ENCODE peak calls at places on chromosomes 6 and 20, in nine cellular contexts. One of them, this sample, is unnamed. For H3K27me3 and H3K4me1, the result is how much of the 10 kb centered on the place peaks cover.

GRCh38 chr6:125140808-125141207 is 12.8 kb upstream of the TPD52L1 start:
- DNase-seq in foreskin keratinocyte: no peak
- DNase-seq in body of pancreas: no peak
- DNase-seq in CD4-positive, alpha-beta memory T cell: no peak
- DNase-seq in iPS DF 6.9: no peak
- DNase-seq in IMR-90: peak
- DNase-seq in fibroblast of lung: peak
- DNase-seq in pancreas: no peak
- DNase-seq in Karpas-422: no peak
- DNase-seq in this sample: no peak

GRCh38 chr6:146912730-146913680 is 291.2 kb upstream of the STXBP5 start:
- DNase-seq in iPS DF 6.9: no peak
- DNase-seq in body of pancreas: no peak
- DNase-seq in foreskin keratinocyte: peak
- DNase-seq in fibroblast of lung: peak
- DNase-seq in pancreas: no peak
- DNase-seq in IMR-90: no peak
- DNase-seq in Karpas-422: no peak
- DNase-seq in CD4-positive, alpha-beta memory T cell: no peak
- DNase-seq in this sample: no peak

GRCh38 chr20:47438464-47439381 is 63.0 kb upstream of the NCOA3 start:
- DNase-seq in pancreas: no peak
- DNase-seq in foreskin keratinocyte: peak
- DNase-seq in body of pancreas: no peak
- DNase-seq in CD4-positive, alpha-beta memory T cell: no peak
- DNase-seq in Karpas-422: peak
- DNase-seq in fibroblast of lung: no peak
- DNase-seq in IMR-90: no peak
- DNase-seq in iPS DF 6.9: no peak
- DNase-seq in this sample: no peak

GRCh38 chr6:36350681-36351091 is 14.0 kb upstream of the BNIP5 start:
- DNase-seq in IMR-90: peak
- DNase-seq in pancreas: no peak
- DNase-seq in CD4-positive, alpha-beta memory T cell: no peak
- DNase-seq in fibroblast of lung: peak
- DNase-seq in Karpas-422: no peak
- DNase-seq in iPS DF 6.9: no peak
- DNase-seq in body of pancreas: peak
- DNase-seq in foreskin keratinocyte: no peak
- DNase-seq in this sample: no peak

GRCh38 chr20:23356203-23356602 is 5.6 kb downstream of the NXT1 start:
- DNase-seq in pancreas: no peak
- DNase-seq in CD4-positive, alpha-beta memory T cell: no peak
- DNase-seq in iPS DF 6.9: no peak
- DNase-seq in body of pancreas: no peak
- DNase-seq in Karpas-422: no peak
- DNase-seq in foreskin keratinocyte: no peak
- DNase-seq in fibroblast of lung: no peak
- DNase-seq in IMR-90: no peak
- DNase-seq in this sample: peak

GRCh38 chr6:142883011-142883410 is 62.0 kb downstream of the HIVEP2 start:
- DNase-seq in iPS DF 6.9: no peak
- DNase-seq in foreskin keratinocyte: no peak
- DNase-seq in CD4-positive, alpha-beta memory T cell: no peak
- DNase-seq in pancreas: no peak
- DNase-seq in Karpas-422: no peak
- DNase-seq in body of pancreas: no peak
- DNase-seq in IMR-90: peak
- DNase-seq in fibroblast of lung: no peak
- DNase-seq in this sample: no peak

GRCh38 chr20:34215711-34216381 is 25.4 kb upstream of the ASIP start:
- DNase-seq in iPS DF 6.9: peak
- DNase-seq in IMR-90: peak
- DNase-seq in fibroblast of lung: peak
- DNase-seq in pancreas: peak
- DNase-seq in foreskin keratinocyte: peak
- DNase-seq in Karpas-422: no peak
- DNase-seq in body of pancreas: peak
- DNase-seq in CD4-positive, alpha-beta memory T cell: no peak
- DNase-seq in this sample: peak

GRCh38 chr6:108580645-108581044 is 19.9 kb downstream of the FOXO3 start:
- DNase-seq in iPS DF 6.9: no peak
- DNase-seq in fibroblast of lung: no peak
- DNase-seq in CD4-positive, alpha-beta memory T cell: no peak
- DNase-seq in foreskin keratinocyte: no peak
- DNase-seq in body of pancreas: no peak
- DNase-seq in Karpas-422: no peak
- DNase-seq in IMR-90: no peak
- DNase-seq in pancreas: no peak
- DNase-seq in this sample: no peak

GRCh38 chr6:120894077-120894476 is 440.2 kb downstream of the TBC1D32 start:
- DNase-seq in body of pancreas: no peak
- DNase-seq in foreskin keratinocyte: no peak
- DNase-seq in pancreas: no peak
- DNase-seq in Karpas-422: no peak
- DNase-seq in IMR-90: no peak
- DNase-seq in iPS DF 6.9: no peak
- DNase-seq in CD4-positive, alpha-beta memory T cell: no peak
- DNase-seq in fibroblast of lung: no peak
- DNase-seq in this sample: no peak

GRCh38 chr20:10469599-10469998 is 34.5 kb downstream of the SLX4IP start:
- DNase-seq in Karpas-422: peak
- DNase-seq in pancreas: no peak
- DNase-seq in fibroblast of lung: peak
- DNase-seq in foreskin keratinocyte: peak
- DNase-seq in iPS DF 6.9: no peak
- DNase-seq in CD4-positive, alpha-beta memory T cell: no peak
- DNase-seq in IMR-90: peak
- DNase-seq in body of pancreas: peak
- DNase-seq in this sample: no peak

GRCh38 chr6:90190752-90191393 is 105.8 kb downstream of the BACH2 start:
- DNase-seq in body of pancreas: no peak
- DNase-seq in foreskin keratinocyte: no peak
- DNase-seq in IMR-90: no peak
- DNase-seq in Karpas-422: no peak
- DNase-seq in CD4-positive, alpha-beta memory T cell: no peak
- DNase-seq in fibroblast of lung: no peak
- DNase-seq in pancreas: no peak
- DNase-seq in iPS DF 6.9: no peak
- DNase-seq in this sample: no peak

GRCh38 chr6:116840091-116840490 is 11.2 kb upstream of the GPRC6A start:
- DNase-seq in fibroblast of lung: peak
- DNase-seq in pancreas: no peak
- DNase-seq in IMR-90: peak
- DNase-seq in CD4-positive, alpha-beta memory T cell: no peak
- DNase-seq in Karpas-422: no peak
- DNase-seq in foreskin keratinocyte: no peak
- DNase-seq in iPS DF 6.9: no peak
- DNase-seq in body of pancreas: no peak
- DNase-seq in this sample: no peak

DNA sequence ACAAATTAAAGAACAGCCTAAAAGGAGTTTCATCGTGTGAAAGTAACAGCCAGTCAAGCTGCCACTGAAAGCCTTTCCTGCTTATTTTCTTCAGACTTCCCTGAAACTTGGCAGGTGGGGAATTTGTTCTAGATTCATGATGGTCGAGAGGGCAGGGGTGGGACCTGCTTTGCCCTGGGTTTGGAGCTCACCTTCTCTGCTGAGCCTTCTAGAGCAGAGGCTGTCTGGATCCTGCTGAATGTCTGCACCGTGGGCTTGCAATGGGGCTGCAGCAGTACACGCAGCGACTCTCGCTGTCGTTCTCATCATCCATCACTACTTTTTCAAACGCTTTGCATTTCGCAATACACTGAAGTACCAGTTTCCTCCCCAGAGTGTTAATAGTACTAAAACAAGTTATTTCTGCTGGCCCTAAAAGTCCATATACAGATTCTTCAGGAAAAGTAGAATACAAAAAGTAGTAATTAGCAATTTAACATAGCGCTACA is 16.3 kb downstream of the FOXC1 start:
- DNase-seq in pancreas: peak
- DNase-seq in body of pancreas: no peak
- DNase-seq in IMR-90: no peak
- DNase-seq in foreskin keratinocyte: no peak
- DNase-seq in fibroblast of lung: peak
- DNase-seq in iPS DF 6.9: no peak
- DNase-seq in CD4-positive, alpha-beta memory T cell: no peak
- DNase-seq in Karpas-422: no peak
- DNase-seq in this sample: no peak
- H3K27me3 ChIP-seq in pancreas: under half
- H3K27me3 ChIP-seq in body of pancreas: under half
- H3K27me3 ChIP-seq in IMR-90: under half
- H3K27me3 ChIP-seq in foreskin keratinocyte: under half
- H3K27me3 ChIP-seq in fibroblast of lung: under half
- H3K27me3 ChIP-seq in iPS DF 6.9: half or more
- H3K27me3 ChIP-seq in CD4-positive, alpha-beta memory T cell: under half
- H3K27me3 ChIP-seq in Karpas-422: under half
- H3K27me3 ChIP-seq in this sample: under half

DNA sequence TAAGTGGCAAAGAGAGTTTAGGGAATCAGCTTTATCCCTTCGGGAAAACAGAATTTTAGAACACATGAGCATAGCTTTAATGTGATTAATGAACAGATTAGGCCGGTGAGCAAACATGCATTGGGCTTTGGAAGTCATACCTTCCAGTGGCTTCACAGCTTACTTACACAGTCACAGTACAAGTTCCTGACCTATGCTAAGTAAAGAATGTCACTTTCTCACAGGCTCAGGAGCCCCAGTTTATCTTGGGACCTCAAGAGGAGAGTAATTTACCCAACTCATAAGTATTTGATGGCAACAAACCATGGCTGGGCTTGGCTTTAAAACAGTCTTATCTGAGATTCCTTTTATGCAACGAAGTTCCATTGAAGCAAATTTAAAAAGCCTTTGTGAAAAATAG is 195.9 kb downstream of the AKAP7 start:
- DNase-seq in IMR-90: no peak
- DNase-seq in Karpas-422: no peak
- DNase-seq in pancreas: no peak
- DNase-seq in iPS DF 6.9: no peak
- DNase-seq in body of pancreas: no peak
- DNase-seq in foreskin keratinocyte: no peak
- DNase-seq in fibroblast of lung: no peak
- DNase-seq in CD4-positive, alpha-beta memory T cell: no peak
- DNase-seq in this sample: no peak
- H3K4me1 ChIP-seq in IMR-90: under half
- H3K4me1 ChIP-seq in Karpas-422: under half
- H3K4me1 ChIP-seq in pancreas: under half
- H3K4me1 ChIP-seq in iPS DF 6.9: under half
- H3K4me1 ChIP-seq in body of pancreas: under half
- H3K4me1 ChIP-seq in foreskin keratinocyte: under half
- H3K4me1 ChIP-seq in fibroblast of lung: under half
- H3K4me1 ChIP-seq in CD4-positive, alpha-beta memory T cell: under half
- H3K4me1 ChIP-seq in this sample: under half

GRCh38 chr6:42140051-42140450 is 2.4 kb downstream of the C6orf132 start:
- DNase-seq in CD4-positive, alpha-beta memory T cell: no peak
- DNase-seq in Karpas-422: peak
- DNase-seq in IMR-90: no peak
- DNase-seq in foreskin keratinocyte: peak
- DNase-seq in body of pancreas: peak
- DNase-seq in fibroblast of lung: peak
- DNase-seq in iPS DF 6.9: no peak
- DNase-seq in pancreas: no peak
- DNase-seq in this sample: no peak
- H3K27ac ChIP-seq in CD4-positive, alpha-beta memory T cell: no peak
- H3K27ac ChIP-seq in Karpas-422: no peak
- H3K27ac ChIP-seq in IMR-90: no peak
- H3K27ac ChIP-seq in foreskin keratinocyte: peak
- H3K27ac ChIP-seq in body of pancreas: no peak
- H3K27ac ChIP-seq in fibroblast of lung: no peak
- H3K27ac ChIP-seq in iPS DF 6.9: no peak
- H3K27ac ChIP-seq in pancreas: peak
- H3K27ac ChIP-seq in this sample: no peak

DNA sequence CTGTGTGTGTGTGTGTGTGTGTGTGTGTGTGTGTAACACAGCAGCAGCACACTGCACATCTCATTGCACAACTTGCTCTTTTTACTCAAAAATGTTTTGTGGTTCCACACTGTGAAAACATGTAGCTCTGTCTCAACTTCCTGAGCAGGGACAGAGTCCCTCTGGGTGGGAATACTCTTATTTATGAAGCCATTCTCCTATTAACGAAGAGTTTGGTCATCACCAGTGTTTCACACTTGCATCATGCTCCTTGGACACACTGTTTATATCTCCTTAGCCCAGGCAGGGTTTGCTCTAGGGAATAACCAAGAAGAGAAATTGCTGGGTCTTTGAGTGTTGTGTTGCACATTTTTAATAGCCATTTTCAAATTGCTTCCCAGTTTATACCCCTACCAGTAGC is 53.5 kb downstream of the ZNF831 start:
- DNase-seq in CD4-positive, alpha-beta memory T cell: no peak
- DNase-seq in foreskin keratinocyte: no peak
- DNase-seq in fibroblast of lung: no peak
- DNase-seq in iPS DF 6.9: no peak
- DNase-seq in Karpas-422: no peak
- DNase-seq in body of pancreas: no peak
- DNase-seq in pancreas: no peak
- DNase-seq in IMR-90: no peak
- DNase-seq in this sample: no peak
- H3K27me3 ChIP-seq in CD4-positive, alpha-beta memory T cell: under half
- H3K27me3 ChIP-seq in foreskin keratinocyte: under half
- H3K27me3 ChIP-seq in fibroblast of lung: under half
- H3K27me3 ChIP-seq in iPS DF 6.9: under half
- H3K27me3 ChIP-seq in Karpas-422: under half
- H3K27me3 ChIP-seq in body of pancreas: under half
- H3K27me3 ChIP-seq in pancreas: under half
- H3K27me3 ChIP-seq in IMR-90: under half
- H3K27me3 ChIP-seq in this sample: under half

DNA sequence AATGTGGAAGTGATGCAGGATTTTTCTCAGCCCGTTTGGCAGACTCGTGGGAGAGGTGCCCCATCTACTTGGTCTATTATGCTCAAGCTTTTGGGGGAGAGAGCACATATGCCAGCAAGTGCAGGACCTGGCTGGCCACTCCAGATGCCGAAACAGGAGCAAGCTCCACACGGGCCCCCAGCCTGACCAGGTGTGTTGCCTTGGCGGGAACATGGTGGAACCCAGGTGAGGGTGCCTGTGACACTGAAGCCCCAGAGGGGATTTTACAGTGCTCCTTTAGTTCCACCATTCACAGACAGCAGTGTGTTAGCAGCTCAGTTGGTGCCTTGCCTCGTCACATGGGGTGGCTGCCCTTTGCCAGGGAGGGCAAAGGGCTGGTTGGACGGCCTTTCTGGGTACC is 798.9 kb downstream of the EYS start:
- DNase-seq in IMR-90: no peak
- DNase-seq in iPS DF 6.9: no peak
- DNase-seq in foreskin keratinocyte: no peak
- DNase-seq in pancreas: no peak
- DNase-seq in fibroblast of lung: no peak
- DNase-seq in CD4-positive, alpha-beta memory T cell: no peak
- DNase-seq in Karpas-422: no peak
- DNase-seq in body of pancreas: no peak
- DNase-seq in this sample: no peak
- H3K4me1 ChIP-seq in IMR-90: under half
- H3K4me1 ChIP-seq in iPS DF 6.9: under half
- H3K4me1 ChIP-seq in foreskin keratinocyte: under half
- H3K4me1 ChIP-seq in pancreas: under half
- H3K4me1 ChIP-seq in fibroblast of lung: under half
- H3K4me1 ChIP-seq in CD4-positive, alpha-beta memory T cell: under half
- H3K4me1 ChIP-seq in Karpas-422: under half
- H3K4me1 ChIP-seq in body of pancreas: under half
- H3K4me1 ChIP-seq in this sample: under half

GRCh38 chr6:49341869-49342268 is 121.2 kb downstream of the MMUT start:
- DNase-seq in Karpas-422: no peak
- DNase-seq in iPS DF 6.9: no peak
- DNase-seq in pancreas: no peak
- DNase-seq in CD4-positive, alpha-beta memory T cell: no peak
- DNase-seq in foreskin keratinocyte: no peak
- DNase-seq in fibroblast of lung: no peak
- DNase-seq in IMR-90: no peak
- DNase-seq in body of pancreas: no peak
- DNase-seq in this sample: no peak
- H3K27ac ChIP-seq in Karpas-422: no peak
- H3K27ac ChIP-seq in iPS DF 6.9: no peak
- H3K27ac ChIP-seq in pancreas: no peak
- H3K27ac ChIP-seq in CD4-positive, alpha-beta memory T cell: no peak
- H3K27ac ChIP-seq in foreskin keratinocyte: no peak
- H3K27ac ChIP-seq in fibroblast of lung: no peak
- H3K27ac ChIP-seq in IMR-90: no peak
- H3K27ac ChIP-seq in body of pancreas: no peak
- H3K27ac ChIP-seq in this sample: no peak